ENCODE peak calls at places on chromosome 16, in five cellular contexts. One of them, this sample, is unnamed.
A peak's percentile ranks its signal among the peaks of the same experiment; 100 is the strongest.

GRCh38 chr16:84554627-84555328 is 50.3 kb upstream of the MEAK7 start:
- DNase-seq in left ventricle myocardium inferior: no peak
- DNase-seq in body of pancreas: no peak
- DNase-seq in ovary: no peak
- DNase-seq in neural progenitor cell: no peak
- DNase-seq in this sample: no peak

GRCh38 chr16:80887062-80887461 is 82.7 kb upstream of the CDYL2 start:
- DNase-seq in left ventricle myocardium inferior: no peak
- DNase-seq in body of pancreas: no peak
- DNase-seq in ovary: no peak
- DNase-seq in neural progenitor cell: no peak
- DNase-seq in this sample: no peak

GRCh38 chr16:11056989-11057645 is 112.8 kb downstream of the CLEC16A start:
- DNase-seq in left ventricle myocardium inferior: no peak
- DNase-seq in body of pancreas: no peak
- DNase-seq in ovary: no peak
- DNase-seq in neural progenitor cell: no peak
- DNase-seq in this sample: no peak

GRCh38 chr16:19929062-19929511 is 44.4 kb upstream of the GPRC5B start:
- DNase-seq in left ventricle myocardium inferior: no peak
- DNase-seq in body of pancreas: no peak
- DNase-seq in ovary: no peak
- DNase-seq in neural progenitor cell: no peak
- DNase-seq in this sample: no peak

GRCh38 chr16:86240716-86241363 is 269.5 kb upstream of the FOXF1 start:
- DNase-seq in left ventricle myocardium inferior: no peak
- DNase-seq in body of pancreas: no peak
- DNase-seq in ovary: no peak
- DNase-seq in neural progenitor cell: no peak
- DNase-seq in this sample: no peak

GRCh38 chr16:14409563-14409962 is 220.5 kb downstream of the PARN start:
- DNase-seq in left ventricle myocardium inferior: no peak
- DNase-seq in body of pancreas: no peak
- DNase-seq in ovary: no peak
- DNase-seq in neural progenitor cell: no peak
- DNase-seq in this sample: no peak

GRCh38 chr16:73231969-73232554 is 184.1 kb upstream of the ZFHX3 start:
- DNase-seq in left ventricle myocardium inferior: no peak
- DNase-seq in body of pancreas: peak; percentile 33
- DNase-seq in ovary: no peak
- DNase-seq in neural progenitor cell: no peak
- DNase-seq in this sample: no peak

GRCh38 chr16:89194340-89195311 is 5.7 kb downstream of the SLC22A31 start:
- DNase-seq in left ventricle myocardium inferior: no peak
- DNase-seq in body of pancreas: no peak
- DNase-seq in ovary: no peak
- DNase-seq in neural progenitor cell: no peak
- DNase-seq in this sample: no peak

GRCh38 chr16:69193860-69194259 is 6.9 kb downstream of the SNTB2 start:
- DNase-seq in left ventricle myocardium inferior: no peak
- DNase-seq in body of pancreas: no peak
- DNase-seq in ovary: no peak
- DNase-seq in neural progenitor cell: no peak
- DNase-seq in this sample: no peak

GRCh38 chr16:70529051-70529777 is 5.6 kb downstream of the SF3B3 start:
- DNase-seq in left ventricle myocardium inferior: no peak
- DNase-seq in body of pancreas: no peak
- DNase-seq in ovary: no peak
- DNase-seq in neural progenitor cell: no peak
- DNase-seq in this sample: no peak

GRCh38 chr16:3017806-3018506 is at the start of gene CLDN6:
- DNase-seq in left ventricle myocardium inferior: no peak
- DNase-seq in body of pancreas: peak; percentile 45
- DNase-seq in ovary: no peak
- DNase-seq in neural progenitor cell: peak; percentile 96
- DNase-seq in this sample: no peak

GRCh38 chr16:51971184-51971583 is 575.8 kb downstream of the TOX3 start:
- DNase-seq in left ventricle myocardium inferior: no peak
- DNase-seq in body of pancreas: no peak
- DNase-seq in ovary: no peak
- DNase-seq in neural progenitor cell: peak; percentile 55
- DNase-seq in this sample: no peak

GRCh38 chr16:84356176-84356575 is 12.2 kb upstream of the ATP2C2 start:
- DNase-seq in left ventricle myocardium inferior: no peak
- DNase-seq in body of pancreas: no peak
- DNase-seq in ovary: no peak
- DNase-seq in neural progenitor cell: no peak
- DNase-seq in this sample: no peak

GRCh38 chr16:13453938-13454553 is 465.9 kb upstream of the ERCC4 start:
- DNase-seq in left ventricle myocardium inferior: no peak
- DNase-seq in body of pancreas: peak; percentile 25
- DNase-seq in ovary: no peak
- DNase-seq in neural progenitor cell: peak; percentile 60
- DNase-seq in this sample: no peak

GRCh38 chr16:56697456-56698155 is 15.3 kb downstream of the MT1X start:
- DNase-seq in left ventricle myocardium inferior: no peak
- DNase-seq in body of pancreas: no peak
- DNase-seq in ovary: no peak
- DNase-seq in neural progenitor cell: no peak
- DNase-seq in this sample: no peak

GRCh38 chr16:81483064-81483969 is 38.7 kb downstream of the CMIP start:
- DNase-seq in left ventricle myocardium inferior: peak; percentile 7
- DNase-seq in body of pancreas: no peak
- DNase-seq in ovary: no peak
- DNase-seq in neural progenitor cell: no peak
- DNase-seq in this sample: no peak

GRCh38 chr16:83675136-83675535 is 132.6 kb upstream of the HSBP1 start:
- DNase-seq in left ventricle myocardium inferior: no peak
- DNase-seq in body of pancreas: no peak
- DNase-seq in ovary: no peak
- DNase-seq in neural progenitor cell: peak; percentile 79
- DNase-seq in this sample: no peak

GRCh38 chr16:22645868-22646267 is 135.2 kb downstream of the NPIPB5 start:
- DNase-seq in left ventricle myocardium inferior: no peak
- DNase-seq in body of pancreas: no peak
- DNase-seq in ovary: no peak
- DNase-seq in neural progenitor cell: no peak
- DNase-seq in this sample: no peak

GRCh38 chr16:24839347-24839972 is 6.3 kb upstream of the SLC5A11 start:
- DNase-seq in left ventricle myocardium inferior: no peak
- DNase-seq in body of pancreas: no peak
- DNase-seq in ovary: no peak
- DNase-seq in neural progenitor cell: no peak
- DNase-seq in this sample: no peak

GRCh38 chr16:85569039-85569614 is 44.0 kb upstream of the GSE1 start:
- DNase-seq in left ventricle myocardium inferior: no peak
- DNase-seq in body of pancreas: no peak
- DNase-seq in ovary: no peak
- DNase-seq in neural progenitor cell: no peak
- DNase-seq in this sample: no peak

GRCh38 chr16:88505405-88506082 is 52.5 kb downstream of the ZFPM1 start:
- DNase-seq in left ventricle myocardium inferior: no peak
- DNase-seq in body of pancreas: peak; percentile 93
- DNase-seq in ovary: no peak
- DNase-seq in neural progenitor cell: no peak
- DNase-seq in this sample: peak; percentile 62

GRCh38 chr16:87951550-87952538 is 610 bp downstream of the BANP start:
- DNase-seq in left ventricle myocardium inferior: no peak
- DNase-seq in body of pancreas: peak; percentile 33
- DNase-seq in ovary: no peak
- DNase-seq in neural progenitor cell: no peak
- DNase-seq in this sample: no peak

GRCh38 chr16:31458073-31458834 is 1.0 kb upstream of the ARMC5 start:
- DNase-seq in left ventricle myocardium inferior: no peak
- DNase-seq in body of pancreas: peak; percentile 60
- DNase-seq in ovary: no peak
- DNase-seq in neural progenitor cell: peak; percentile 69
- DNase-seq in this sample: peak; percentile 56

GRCh38 chr16:85149776-85150175 is 37.5 kb upstream of the CIBAR2 start:
- DNase-seq in left ventricle myocardium inferior: peak; percentile 80
- DNase-seq in body of pancreas: peak; percentile 86
- DNase-seq in ovary: no peak
- DNase-seq in neural progenitor cell: no peak
- DNase-seq in this sample: no peak

GRCh38 chr16:81175325-81175891 is 63.1 kb upstream of the BCO1 start:
- DNase-seq in left ventricle myocardium inferior: no peak
- DNase-seq in body of pancreas: no peak
- DNase-seq in ovary: no peak
- DNase-seq in neural progenitor cell: no peak
- DNase-seq in this sample: no peak

GRCh38 chr16:8430401-8430800 is 159.9 kb downstream of the TMEM114 start:
- DNase-seq in left ventricle myocardium inferior: no peak
- DNase-seq in body of pancreas: no peak
- DNase-seq in ovary: no peak
- DNase-seq in neural progenitor cell: no peak
- DNase-seq in this sample: no peak
- H3K4me3 ChIP-seq in left ventricle myocardium inferior: no peak overlapping the region
- H3K4me3 ChIP-seq in body of pancreas: no peak overlapping the region
- H3K4me3 ChIP-seq in ovary: no peak overlapping the region
- H3K4me3 ChIP-seq in neural progenitor cell: no peak overlapping the region
- H3K4me3 ChIP-seq in this sample: no peak overlapping the region

GRCh38 chr16:17296412-17296811 is 174.3 kb downstream of the XYLT1 start:
- DNase-seq in left ventricle myocardium inferior: peak; percentile 37
- DNase-seq in body of pancreas: no peak
- DNase-seq in ovary: no peak
- DNase-seq in neural progenitor cell: peak; percentile 28
- DNase-seq in this sample: no peak
- H3K27ac ChIP-seq in left ventricle myocardium inferior: peak overlapping the region; percentile 54
- H3K27ac ChIP-seq in body of pancreas: no peak overlapping the region
- H3K27ac ChIP-seq in ovary: no peak overlapping the region
- H3K27ac ChIP-seq in neural progenitor cell: peak overlapping the region; percentile 64
- H3K27ac ChIP-seq in this sample: no peak overlapping the region

DNA sequence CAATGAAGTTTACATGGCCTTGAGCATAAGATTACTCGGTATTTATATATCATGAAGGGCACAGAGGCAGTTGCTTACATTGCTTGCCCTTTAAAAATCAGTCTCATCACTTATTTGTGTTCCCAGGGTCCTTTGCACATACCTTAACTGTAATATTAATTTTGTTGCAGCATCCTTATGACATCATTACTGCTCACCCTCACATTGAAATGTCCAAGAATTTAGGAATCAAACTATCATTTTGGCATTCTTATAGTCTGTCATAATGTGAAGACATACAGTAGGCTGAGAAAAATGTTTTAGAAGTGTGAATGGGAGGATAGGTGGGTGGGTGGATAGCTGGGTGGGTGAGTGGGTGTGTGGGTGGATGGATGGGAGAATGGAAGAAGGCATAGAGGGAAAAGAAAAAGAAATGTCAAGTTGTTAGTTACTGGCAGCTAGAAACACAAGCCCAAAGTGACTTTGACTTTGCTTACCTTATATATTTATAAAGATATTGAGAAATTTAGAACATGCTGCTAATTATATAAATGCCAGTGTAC is 17.8 kb downstream of the ADAMTS18 start:
- DNase-seq in left ventricle myocardium inferior: no peak
- DNase-seq in body of pancreas: no peak
- DNase-seq in ovary: no peak
- DNase-seq in neural progenitor cell: no peak
- DNase-seq in this sample: no peak
- H3K36me3 ChIP-seq in left ventricle myocardium inferior: no peaks in the 10 kb centered on the region
- H3K36me3 ChIP-seq in body of pancreas: no peaks in the 10 kb centered on the region
- H3K36me3 ChIP-seq in ovary: no peaks in the 10 kb centered on the region
- H3K36me3 ChIP-seq in neural progenitor cell: no peaks in the 10 kb centered on the region
- H3K36me3 ChIP-seq in this sample: no peaks in the 10 kb centered on the region

DNA sequence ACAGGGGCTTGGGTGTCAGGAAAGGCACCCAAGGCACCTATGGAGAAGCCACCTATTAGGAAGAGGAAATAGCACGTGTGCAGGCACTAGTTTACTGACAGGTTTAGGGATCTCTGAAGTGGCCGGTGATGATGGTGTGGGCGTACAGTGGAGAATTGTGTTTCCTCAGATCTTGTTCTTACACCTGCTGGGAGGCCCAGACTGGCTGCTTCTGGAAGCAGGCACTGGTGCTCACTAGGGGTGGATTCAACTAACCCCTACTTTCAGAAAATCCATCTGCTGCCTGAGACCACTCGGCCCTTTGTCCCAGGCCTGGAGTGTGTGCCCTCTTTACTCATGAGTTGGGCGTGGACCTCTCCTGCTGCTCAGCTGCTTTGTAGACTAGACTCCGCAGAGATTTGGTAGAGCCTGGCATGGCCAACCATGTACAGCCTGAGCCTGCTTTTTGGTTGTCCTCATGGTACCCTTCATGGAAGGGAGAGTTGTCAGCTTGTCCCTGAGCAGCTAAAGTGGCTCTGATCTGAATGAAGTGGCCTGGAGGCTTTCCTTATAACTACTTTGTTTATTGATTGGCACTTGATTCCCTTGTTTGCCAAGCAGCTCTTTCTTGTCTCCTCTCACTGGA is 1.4 kb downstream of the EDC4 start:
- DNase-seq in left ventricle myocardium inferior: no peak
- DNase-seq in body of pancreas: no peak
- DNase-seq in ovary: no peak
- DNase-seq in neural progenitor cell: no peak
- DNase-seq in this sample: no peak
- H3K4me3 ChIP-seq in left ventricle myocardium inferior: peak overlapping the region; percentile 98
- H3K4me3 ChIP-seq in body of pancreas: no peak overlapping the region
- H3K4me3 ChIP-seq in ovary: peak overlapping the region; percentile 89
- H3K4me3 ChIP-seq in neural progenitor cell: peak overlapping the region; percentile 95
- H3K4me3 ChIP-seq in this sample: peak overlapping the region; percentile 89

GRCh38 chr16:75250089-75250808 is 1.2 kb downstream of the BCAR1 start:
- DNase-seq in left ventricle myocardium inferior: peak; percentile 63
- DNase-seq in body of pancreas: peak; percentile 90
- DNase-seq in ovary: peak; percentile 20
- DNase-seq in neural progenitor cell: no peak
- DNase-seq in this sample: no peak
- H3K27ac ChIP-seq in left ventricle myocardium inferior: peak overlapping the region; percentile 98
- H3K27ac ChIP-seq in body of pancreas: peak overlapping the region; percentile 99
- H3K27ac ChIP-seq in ovary: peak overlapping the region; percentile 53
- H3K27ac ChIP-seq in neural progenitor cell: no peak overlapping the region
- H3K27ac ChIP-seq in this sample: no peak overlapping the region

This sample was measured in effector memory CD4-positive, alpha-beta T cell.